ENCODE peak calls at places on chromosomes 7 and 10, in eight cellular contexts. C is GM03348; U is activated naive CD4-positive, alpha-beta T cell treated with Interleukin-2 at 50 U/mL for 16 hours; D is brain microvascular endothelial cell; Q is head of caudate nucleus; G is NCI-H1694 treated with DMSO at 0.1 percent for 48 hours; X is fibroblast of pulmonary artery; E is A172. K is an unnamed sample.
A peak's percentile ranks its signal among the peaks of the same experiment; 100 is the strongest.

GRCh38 chr7:48563334-48563733 is 361.0 kb upstream of the CDC14C start:
- DNase-seq in X (no peak), U (no peak), C (no peak), E (no peak), D (no peak), G (no peak), Q (no peak), K (no peak)

GRCh38 chr10:49608166-49608758 is 1.8 kb upstream of the SLC18A3 start:
- DNase-seq in X (no peak), E (no peak), U (no peak), D (no peak), C (no peak), G (no peak), Q (no peak), K (no peak)

GRCh38 chr10:131911451-131911850 is 10.6 kb downstream of the PPP2R2D start:
- DNase-seq in D (no peak), Q (no peak), G (no peak), E (no peak), X (no peak), U (no peak), C (no peak), K (no peak)

GRCh38 chr7:26843696-26844095 is 20.7 kb downstream of the SKAP2 start:
- DNase-seq in Q (no peak), C (peak; percentile 3), E (no peak), D (no peak), X (peak; percentile 20), G (no peak), U (no peak), K (no peak)

GRCh38 chr10:6406220-6407033 is 173.6 kb downstream of the PRKCQ start:
- DNase-seq in C (peak; percentile 54), Q (peak; percentile 11), X (peak; percentile 56), D (peak; percentile 36), U (peak; percentile 33), G (no peak), E (peak; percentile 29), K (no peak)

GRCh38 chr7:111223802-111224253 is 132.9 kb downstream of the LRRN3 start:
- DNase-seq in Q (no peak), E (no peak), X (no peak), D (no peak), G (no peak), C (no peak), U (no peak), K (no peak)

GRCh38 chr10:131387018-131387529 is 75.6 kb upstream of the TCERG1L start:
- DNase-seq in D (no peak), C (no peak), U (no peak), G (no peak), X (no peak), Q (no peak), E (no peak), K (no peak)

GRCh38 chr10:122301055-122301810 is 30.1 kb downstream of the BTBD16 start:
- DNase-seq in D (peak; percentile 71), Q (no peak), X (peak; percentile 89), U (no peak), E (peak; percentile 90), G (no peak), C (peak; percentile 79), K (peak; percentile 43)

GRCh38 chr7:22935269-22935668 is 78.7 kb downstream of the HYCC1 start:
- DNase-seq in X (peak; percentile 41), Q (no peak), E (no peak), U (no peak), D (no peak), C (peak; percentile 16), G (no peak), K (no peak)

GRCh38 chr7:91846436-91846835 is 34.1 kb downstream of the MTERF1 start:
- DNase-seq in Q (no peak), E (no peak), X (peak; percentile 11), U (no peak), D (no peak), G (no peak), C (peak; percentile 40), K (no peak)

GRCh38 chr10:11317936-11318670 is 293.3 kb downstream of the USP6NL start:
- DNase-seq in D (no peak), E (no peak), C (no peak), G (no peak), X (peak; percentile 9), U (no peak), Q (no peak), K (peak; percentile 15)

GRCh38 chr7:129990403-129991192 is 37.8 kb upstream of the UBE2H start:
- DNase-seq in D (no peak), Q (no peak), C (peak; percentile 18), U (no peak), E (peak; percentile 14), G (no peak), X (no peak), K (no peak)

GRCh38 chr10:74078037-74078436 is 72.6 kb downstream of the AP3M1 start:
- DNase-seq in Q (no peak), D (peak; percentile 65), G (no peak), U (peak; percentile 62), E (peak; percentile 72), X (peak; percentile 39), C (no peak), K (peak; percentile 72)

GRCh38 chr10:69845574-69846251 is 44.0 kb downstream of the COL13A1 start:
- DNase-seq in U (no peak), E (peak; percentile 78), C (no peak), G (no peak), X (peak; percentile 57), Q (no peak), D (no peak), K (no peak)

K was measured in activated CD4-positive, alpha-beta memory T cell treated with anti-CD3 and anti-CD28 coated beads, Interleukin-2, amount 10 ng/mL, durations not matched to agents 7 days and 5 days.